ENCODE peak calls at places on chromosome 1, in seven cellular contexts. V is mesothelial cell of epicardium, Z is HFF-Myc, G is GM13976, A is GM10248, B is A549, J is PC-9. U is an unnamed sample.

GRCh38 chr1:236168716-236169429 is 26.5 kb downstream of the GPR137B start:
- DNase-seq in G (no peak), B (peak), Z (no peak), J (no peak), V (peak), A (no peak), U (peak)

GRCh38 chr1:16173447-16174260 is 17.8 kb upstream of the EPHA2 start:
- DNase-seq in G (no peak), B (peak), J (peak), A (no peak), V (no peak), Z (no peak), U (peak)

GRCh38 chr1:207309775-207310273 is 11.7 kb upstream of the CD55 start:
- DNase-seq in J (peak), V (no peak), A (peak), G (peak), B (peak), Z (peak), U (peak)

GRCh38 chr1:1067284-1068076 is 6.6 kb downstream of the RNF223 start:
- DNase-seq in B (no peak), Z (no peak), J (peak), G (no peak), V (no peak), A (no peak), U (no peak)

GRCh38 chr1:177948336-177948972 is 21.4 kb downstream of the SEC16B start:
- DNase-seq in G (peak), J (peak), V (peak), B (peak), Z (peak), A (peak), U (peak)

GRCh38 chr1:205582471-205583291 is 49.1 kb downstream of the ELK4 start:
- DNase-seq in B (no peak), A (no peak), G (no peak), J (no peak), Z (no peak), V (no peak), U (no peak)

GRCh38 chr1:111219466-111220286 is 7.8 kb upstream of the CHI3L2 start:
- DNase-seq in B (no peak), J (no peak), A (peak), Z (no peak), G (peak), V (no peak), U (no peak)

GRCh38 chr1:164895026-164895907 is 336.3 kb downstream of the PBX1 start:
- DNase-seq in A (no peak), V (no peak), Z (no peak), J (no peak), G (no peak), B (no peak), U (no peak)

GRCh38 chr1:231279081-231279480 is 38.1 kb downstream of the GNPAT start:
- DNase-seq in A (no peak), B (no peak), Z (no peak), J (no peak), V (no peak), G (no peak), U (peak)

GRCh38 chr1:59230622-59231021 is 66.3 kb upstream of the FGGY start:
- DNase-seq in B (no peak), J (no peak), G (no peak), V (no peak), Z (no peak), A (no peak), U (no peak)

GRCh38 chr1:156245451-156246232 is 2.2 kb downstream of the PAQR6 start:
- DNase-seq in J (no peak), Z (no peak), A (peak), V (no peak), B (no peak), G (peak), U (no peak)

GRCh38 chr1:43531453-43531905 is 796 bp downstream of the PTPRF start:
- DNase-seq in V (peak), A (no peak), J (peak), Z (no peak), B (peak), G (no peak), U (peak)

GRCh38 chr1:32695098-32695904 is 7.3 kb downstream of the SYNC start:
- DNase-seq in V (no peak), A (no peak), Z (no peak), B (no peak), G (no peak), J (peak), U (no peak)

GRCh38 chr1:1630191-1630964 is 1.6 kb upstream of the MMP23B start:
- DNase-seq in B (no peak), V (peak), Z (no peak), G (peak), A (peak), J (no peak), U (peak)

GRCh38 chr1:222417264-222417663 is 130.6 kb downstream of the HHIPL2 start:
- DNase-seq in A (no peak), Z (no peak), J (no peak), B (no peak), V (no peak), G (no peak), U (no peak)

GRCh38 chr1:151994956-151995355 is 1.3 kb upstream of the S100A10 start:
- DNase-seq in B (peak), Z (peak), A (no peak), J (no peak), V (no peak), G (no peak), U (peak)

GRCh38 chr1:10472220-10473144 is at the start of gene DFFA:
- DNase-seq in V (peak), A (peak), G (peak), B (peak), J (peak), Z (peak), U (peak)

GRCh38 chr1:221149111-221149510 is 269.9 kb downstream of the HLX start:
- DNase-seq in V (no peak), B (no peak), Z (no peak), J (no peak), A (no peak), G (no peak), U (no peak)

GRCh38 chr1:19735419-19736127 is 64.1 kb downstream of the TMCO4 start:
- DNase-seq in V (no peak), J (no peak), Z (peak), G (no peak), A (no peak), B (peak), U (peak)

DNA sequence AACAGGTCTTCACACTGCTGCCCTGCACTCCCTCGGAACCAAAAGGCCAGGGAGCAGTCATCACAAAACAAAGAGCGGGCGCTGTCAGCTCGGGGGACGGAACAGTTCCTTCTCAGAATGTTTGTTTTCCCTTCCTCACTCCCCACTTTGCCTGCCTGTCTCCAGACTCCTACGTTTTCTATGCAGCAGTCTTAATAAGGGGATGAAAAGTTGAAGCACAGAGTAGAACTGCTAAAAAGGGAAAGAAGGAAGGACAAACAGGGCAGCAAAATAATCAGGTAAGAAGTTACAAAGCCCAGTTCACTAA is 738 bp upstream of the GPR161 start:
- DNase-seq in B (no peak), A (no peak), Z (no peak), G (no peak), J (no peak), V (no peak), U (no peak)
- TF ChIP-seq CTCF in B (no peak), A (no peak), Z (no peak), G (no peak), J (no peak), V (no peak), U (no peak)

GRCh38 chr1:163535807-163536206 is 214.1 kb downstream of the NUF2 start:
- DNase-seq in G (no peak), Z (peak), J (no peak), V (no peak), B (peak), A (no peak), U (peak)
- TF ChIP-seq CTCF in G (no peak), Z (peak), J (peak), V (no peak), B (peak), A (peak), U (no peak)

DNA sequence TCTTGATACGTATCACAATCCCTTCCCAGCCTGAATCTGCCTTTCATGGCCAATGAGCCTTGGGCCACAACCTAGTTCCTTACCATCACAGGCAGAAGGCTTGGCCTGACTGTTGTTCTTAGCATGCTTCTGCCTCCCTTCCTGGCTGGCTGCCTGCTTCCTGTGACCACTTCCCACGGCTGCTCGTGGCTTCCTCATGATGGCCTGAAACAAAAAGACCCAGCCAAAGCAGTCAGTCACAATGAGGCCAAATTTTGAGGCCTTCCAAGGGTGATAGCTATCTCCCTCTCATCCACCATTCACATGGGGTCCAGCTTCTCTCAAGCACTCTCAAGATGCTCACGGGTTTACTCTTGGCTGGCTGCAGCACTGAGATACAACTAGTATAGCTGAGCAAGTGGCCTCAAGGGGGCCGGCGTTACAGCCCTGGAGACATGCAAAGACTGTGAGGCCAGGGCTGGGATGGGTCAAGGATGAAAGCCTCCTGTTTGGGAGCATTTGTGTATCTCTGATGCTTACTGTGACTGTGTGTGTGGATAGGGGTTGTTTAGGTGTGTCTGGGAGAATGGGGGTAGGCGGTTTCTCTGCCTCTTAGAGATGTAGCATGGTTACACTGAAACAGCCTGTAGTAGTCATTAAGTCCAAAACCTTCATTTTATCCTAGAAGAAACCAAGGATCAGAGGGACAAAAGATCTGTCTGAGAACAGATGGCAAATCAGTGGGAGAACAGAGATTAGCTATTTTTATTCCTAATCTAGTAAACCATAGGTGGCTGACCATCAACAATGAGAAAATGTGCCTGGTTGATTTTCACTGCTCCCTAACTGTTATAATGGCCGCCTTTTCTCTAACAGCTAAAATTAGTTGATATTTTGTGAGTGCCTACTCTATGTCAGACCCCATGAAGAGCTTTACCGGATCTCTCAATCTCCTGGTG is 5.4 kb upstream of the TOE1 start:
- DNase-seq in J (no peak), V (no peak), G (no peak), A (peak), B (no peak), Z (no peak), U (no peak)
- TF ChIP-seq CTCF in J (no peak), V (no peak), G (no peak), A (no peak), B (no peak), Z (no peak), U (no peak)

GRCh38 chr1:229710746-229711145 is 84.7 kb downstream of the URB2 start:
- DNase-seq in A (no peak), J (no peak), Z (no peak), V (no peak), B (no peak), G (no peak), U (no peak)
- TF ChIP-seq CTCF in A (no peak), J (no peak), Z (no peak), V (no peak), B (peak), G (no peak), U (no peak)

DNA sequence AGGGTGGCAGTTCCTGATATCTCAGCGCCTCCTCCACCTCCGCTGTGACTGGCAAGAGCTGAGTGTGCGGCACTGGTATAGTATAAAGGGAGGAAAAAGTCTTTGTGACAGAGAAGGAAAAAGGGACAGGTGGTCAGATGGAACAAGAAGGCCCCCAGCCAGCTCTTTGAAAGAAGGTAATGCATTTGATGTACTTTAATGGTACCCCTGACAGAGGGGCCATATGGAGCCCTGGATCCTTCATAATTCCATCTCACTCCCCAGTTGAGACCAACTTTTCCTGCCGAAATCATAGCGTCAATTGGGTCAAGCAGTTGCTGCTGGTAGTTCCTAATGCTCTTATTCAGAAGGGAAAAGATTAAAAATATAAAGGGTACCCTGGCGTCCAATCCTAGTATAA is 198.2 kb downstream of the ZNF326 start:
- DNase-seq in B (no peak), Z (no peak), J (no peak), G (no peak), A (no peak), V (no peak), U (no peak)
- TF ChIP-seq CTCF in B (no peak), Z (no peak), J (no peak), G (no peak), A (no peak), V (no peak), U (no peak)

GRCh38 chr1:219805191-219805590 is 123.2 kb downstream of the SLC30A10 start:
- DNase-seq in J (no peak), A (no peak), B (peak), G (no peak), V (no peak), Z (no peak), U (no peak)
- TF ChIP-seq CTCF in J (no peak), A (no peak), B (peak), G (no peak), V (no peak), Z (peak), U (no peak)

DNA sequence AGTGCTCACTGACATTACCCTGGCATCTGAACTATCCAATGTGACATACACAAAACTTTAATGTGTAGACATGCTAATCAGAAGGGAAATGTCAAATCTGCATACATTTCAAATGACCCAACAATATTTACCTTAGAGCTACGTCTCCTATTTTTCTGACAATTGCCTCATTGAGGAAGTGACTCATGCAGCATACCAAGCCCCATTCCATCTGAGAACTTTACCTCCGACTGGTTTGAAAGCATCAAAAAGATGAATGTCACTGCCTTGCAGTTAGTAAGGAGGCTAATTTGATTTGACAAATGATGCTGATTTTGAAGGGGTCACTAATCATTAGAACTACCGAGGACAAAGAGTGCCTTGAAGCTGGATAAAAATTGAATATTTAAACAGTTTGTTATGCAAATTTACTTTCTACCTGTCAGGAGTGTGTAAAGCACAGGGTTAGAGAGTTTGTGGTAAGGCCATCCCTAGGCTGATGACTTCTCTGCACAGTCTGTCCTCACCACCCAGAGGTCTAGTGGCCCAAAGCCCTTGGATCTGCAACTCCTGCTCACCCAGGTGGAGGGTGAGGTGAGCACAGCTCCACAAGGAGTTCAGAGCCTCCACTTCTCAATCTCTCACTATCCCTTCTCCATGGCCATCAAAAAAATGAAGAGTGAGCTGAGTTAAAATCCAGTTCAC is 500.3 kb upstream of the C1orf87 start:
- DNase-seq in Z (peak), A (no peak), B (peak), G (no peak), V (no peak), J (peak), U (peak)
- TF ChIP-seq CTCF in Z (no peak), A (no peak), B (no peak), G (no peak), V (no peak), J (no peak), U (no peak)

GRCh38 chr1:247146671-247147070 is 25.1 kb downstream of the ZNF124 start:
- DNase-seq in A (no peak), Z (no peak), V (no peak), J (no peak), G (no peak), B (no peak), U (no peak)
- TF ChIP-seq CTCF in A (no peak), Z (peak), V (no peak), J (no peak), G (no peak), B (no peak), U (no peak)